ENCODE peak calls at places on chromosomes 11 and 22, in ten cellular contexts. One of them, this sample, is unnamed.

GRCh38 chr22:28029962-28030361 is 110.9 kb upstream of the PITPNB start:
- DNase-seq in CD4-positive, alpha-beta T cell: no peak
- DNase-seq in Calu3: no peak
- DNase-seq in dorsolateral prefrontal cortex: no peak
- DNase-seq in PC-9: no peak
- DNase-seq in HepG2: no peak
- DNase-seq in heart left ventricle: peak
- DNase-seq in IMR-90: no peak
- DNase-seq in cardiac muscle cell: no peak
- DNase-seq in colonic mucosa: peak
- DNase-seq in this sample: no peak

GRCh38 chr11:107549954-107550285 is 15.6 kb downstream of the ALKBH8 start:
- DNase-seq in CD4-positive, alpha-beta T cell: no peak
- DNase-seq in Calu3: no peak
- DNase-seq in dorsolateral prefrontal cortex: no peak
- DNase-seq in PC-9: no peak
- DNase-seq in HepG2: no peak
- DNase-seq in heart left ventricle: no peak
- DNase-seq in IMR-90: no peak
- DNase-seq in cardiac muscle cell: no peak
- DNase-seq in colonic mucosa: no peak
- DNase-seq in this sample: no peak

GRCh38 chr11:128407962-128408361 is 179.4 kb downstream of the ETS1 start:
- DNase-seq in CD4-positive, alpha-beta T cell: no peak
- DNase-seq in Calu3: no peak
- DNase-seq in dorsolateral prefrontal cortex: no peak
- DNase-seq in PC-9: peak
- DNase-seq in HepG2: no peak
- DNase-seq in heart left ventricle: no peak
- DNase-seq in IMR-90: peak
- DNase-seq in cardiac muscle cell: peak
- DNase-seq in colonic mucosa: no peak
- DNase-seq in this sample: no peak

GRCh38 chr11:14213006-14213405 is 146.0 kb downstream of the RRAS2 start:
- DNase-seq in CD4-positive, alpha-beta T cell: no peak
- DNase-seq in Calu3: no peak
- DNase-seq in dorsolateral prefrontal cortex: no peak
- DNase-seq in PC-9: no peak
- DNase-seq in HepG2: no peak
- DNase-seq in heart left ventricle: no peak
- DNase-seq in IMR-90: no peak
- DNase-seq in cardiac muscle cell: no peak
- DNase-seq in colonic mucosa: no peak
- DNase-seq in this sample: no peak

GRCh38 chr11:86469491-86470388 is 95.1 kb downstream of the CCDC81 start:
- DNase-seq in CD4-positive, alpha-beta T cell: no peak
- DNase-seq in Calu3: no peak
- DNase-seq in dorsolateral prefrontal cortex: no peak
- DNase-seq in PC-9: peak
- DNase-seq in HepG2: peak
- DNase-seq in heart left ventricle: peak
- DNase-seq in IMR-90: no peak
- DNase-seq in cardiac muscle cell: peak
- DNase-seq in colonic mucosa: no peak
- DNase-seq in this sample: no peak

GRCh38 chr22:24580276-24580675 is 12.6 kb downstream of the LRRC75B start:
- DNase-seq in CD4-positive, alpha-beta T cell: no peak
- DNase-seq in Calu3: no peak
- DNase-seq in dorsolateral prefrontal cortex: no peak
- DNase-seq in PC-9: peak
- DNase-seq in HepG2: no peak
- DNase-seq in heart left ventricle: no peak
- DNase-seq in IMR-90: peak
- DNase-seq in cardiac muscle cell: peak
- DNase-seq in colonic mucosa: no peak
- DNase-seq in this sample: no peak

GRCh38 chr22:23898006-23898974 is 4.1 kb downstream of the MIF start:
- DNase-seq in CD4-positive, alpha-beta T cell: no peak
- DNase-seq in Calu3: no peak
- DNase-seq in dorsolateral prefrontal cortex: no peak
- DNase-seq in PC-9: peak
- DNase-seq in HepG2: no peak
- DNase-seq in heart left ventricle: no peak
- DNase-seq in IMR-90: no peak
- DNase-seq in cardiac muscle cell: no peak
- DNase-seq in colonic mucosa: no peak
- DNase-seq in this sample: no peak

GRCh38 chr11:1128333-1129142 is 29.2 kb upstream of the MUC5AC start:
- DNase-seq in CD4-positive, alpha-beta T cell: no peak
- DNase-seq in Calu3: peak
- DNase-seq in dorsolateral prefrontal cortex: no peak
- DNase-seq in PC-9: no peak
- DNase-seq in HepG2: no peak
- DNase-seq in heart left ventricle: no peak
- DNase-seq in IMR-90: no peak
- DNase-seq in cardiac muscle cell: no peak
- DNase-seq in colonic mucosa: no peak
- DNase-seq in this sample: no peak

DNA sequence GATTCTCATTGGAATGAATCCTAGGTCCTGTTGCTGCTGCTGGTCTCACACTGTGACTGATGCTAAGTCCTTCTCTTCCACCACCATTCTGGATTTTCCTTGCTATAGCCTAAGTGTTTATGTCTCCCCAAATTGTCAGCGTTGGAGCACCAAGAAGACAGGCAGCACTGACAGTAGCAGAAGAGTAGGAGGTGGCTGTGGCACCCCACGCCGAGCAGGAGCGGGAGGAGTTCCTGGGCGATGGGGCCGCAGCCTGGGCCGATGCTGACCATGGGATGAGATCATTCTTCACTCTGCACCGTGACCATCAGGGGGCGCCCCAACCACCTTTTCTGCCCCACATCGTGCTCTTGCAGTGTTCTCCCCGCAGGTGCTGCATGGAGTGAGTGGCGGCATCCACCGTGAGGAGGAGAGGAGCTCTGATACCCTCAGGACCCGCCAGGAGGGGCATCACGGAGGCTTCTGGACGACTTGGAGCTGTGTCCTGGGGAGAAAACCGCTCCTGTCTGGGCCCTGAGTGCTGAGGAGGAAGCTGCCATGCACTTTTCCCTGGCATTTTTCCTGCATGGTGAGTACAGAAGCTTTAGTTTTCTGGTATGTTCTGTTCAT is 57.0 kb downstream of the LRRC74B start:
- DNase-seq in CD4-positive, alpha-beta T cell: peak
- DNase-seq in Calu3: peak
- DNase-seq in dorsolateral prefrontal cortex: peak
- DNase-seq in PC-9: peak
- DNase-seq in HepG2: peak
- DNase-seq in heart left ventricle: peak
- DNase-seq in IMR-90: peak
- DNase-seq in cardiac muscle cell: peak
- DNase-seq in colonic mucosa: peak
- DNase-seq in this sample: peak
- TF ChIP-seq CTCF in CD4-positive, alpha-beta T cell: peak
- TF ChIP-seq CTCF in Calu3: peak
- TF ChIP-seq CTCF in dorsolateral prefrontal cortex: peak
- TF ChIP-seq CTCF in PC-9: peak
- TF ChIP-seq CTCF in HepG2: peak
- TF ChIP-seq CTCF in heart left ventricle: peak
- TF ChIP-seq CTCF in IMR-90: peak
- TF ChIP-seq CTCF in cardiac muscle cell: peak
- TF ChIP-seq CTCF in colonic mucosa: peak
- TF ChIP-seq CTCF in this sample: peak

GRCh38 chr11:35486934-35487333 is 38.5 kb downstream of the PAMR1 start:
- DNase-seq in CD4-positive, alpha-beta T cell: no peak
- DNase-seq in Calu3: no peak
- DNase-seq in dorsolateral prefrontal cortex: no peak
- DNase-seq in PC-9: no peak
- DNase-seq in HepG2: no peak
- DNase-seq in heart left ventricle: no peak
- DNase-seq in IMR-90: no peak
- DNase-seq in cardiac muscle cell: no peak
- DNase-seq in colonic mucosa: no peak
- DNase-seq in this sample: no peak

GRCh38 chr11:35488117-35488516 is 37.3 kb downstream of the PAMR1 start:
- DNase-seq in CD4-positive, alpha-beta T cell: no peak
- DNase-seq in Calu3: no peak
- DNase-seq in dorsolateral prefrontal cortex: no peak
- DNase-seq in PC-9: no peak
- DNase-seq in HepG2: no peak
- DNase-seq in heart left ventricle: no peak
- DNase-seq in IMR-90: peak
- DNase-seq in cardiac muscle cell: peak
- DNase-seq in colonic mucosa: no peak
- DNase-seq in this sample: no peak

GRCh38 chr11:35485656-35486318 is 39.6 kb downstream of the PAMR1 start:
- DNase-seq in CD4-positive, alpha-beta T cell: peak
- DNase-seq in Calu3: peak
- DNase-seq in dorsolateral prefrontal cortex: peak
- DNase-seq in PC-9: peak
- DNase-seq in HepG2: peak
- DNase-seq in heart left ventricle: peak
- DNase-seq in IMR-90: peak
- DNase-seq in cardiac muscle cell: peak
- DNase-seq in colonic mucosa: peak
- DNase-seq in this sample: peak

GRCh38 chr11:35486446-35486845 is 39.0 kb downstream of the PAMR1 start:
- DNase-seq in CD4-positive, alpha-beta T cell: no peak
- DNase-seq in Calu3: no peak
- DNase-seq in dorsolateral prefrontal cortex: no peak
- DNase-seq in PC-9: no peak
- DNase-seq in HepG2: no peak
- DNase-seq in heart left ventricle: no peak
- DNase-seq in IMR-90: no peak
- DNase-seq in cardiac muscle cell: no peak
- DNase-seq in colonic mucosa: no peak
- DNase-seq in this sample: no peak

DNA sequence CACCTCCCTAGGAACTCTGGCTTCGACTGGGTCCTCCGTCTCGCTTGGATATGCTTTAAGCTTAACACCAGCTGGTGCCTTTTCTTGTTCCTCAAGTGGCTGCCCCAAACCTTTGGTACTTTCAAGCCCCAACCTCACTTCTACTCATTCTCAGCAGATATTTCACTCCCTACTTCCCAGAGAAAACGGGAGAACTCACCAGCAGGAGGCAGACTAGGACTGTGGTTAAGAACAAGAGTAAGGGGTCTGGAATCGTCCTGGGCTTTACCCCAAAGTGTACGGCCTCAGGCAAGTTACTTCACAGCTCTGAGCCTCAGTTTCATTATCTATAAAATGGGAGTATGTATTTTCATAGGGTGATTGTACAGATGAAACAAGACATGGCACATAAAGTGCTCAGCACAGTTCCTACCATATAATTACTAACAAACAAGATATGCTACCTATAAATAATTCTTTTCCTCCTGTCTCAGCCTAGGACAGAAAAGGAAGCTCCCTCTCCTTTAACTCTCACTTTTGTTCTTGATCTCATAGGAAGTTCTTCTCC is 37.8 kb downstream of the PAMR1 start:
- DNase-seq in CD4-positive, alpha-beta T cell: no peak
- DNase-seq in Calu3: peak
- DNase-seq in dorsolateral prefrontal cortex: no peak
- DNase-seq in PC-9: no peak
- DNase-seq in HepG2: peak
- DNase-seq in heart left ventricle: peak
- DNase-seq in IMR-90: peak
- DNase-seq in cardiac muscle cell: peak
- DNase-seq in colonic mucosa: peak
- DNase-seq in this sample: peak
- TF ChIP-seq CTCF in CD4-positive, alpha-beta T cell: no peak
- TF ChIP-seq CTCF in Calu3: peak
- TF ChIP-seq CTCF in dorsolateral prefrontal cortex: peak
- TF ChIP-seq CTCF in PC-9: peak
- TF ChIP-seq CTCF in HepG2: peak
- TF ChIP-seq CTCF in heart left ventricle: peak
- TF ChIP-seq CTCF in IMR-90: peak
- TF ChIP-seq CTCF in cardiac muscle cell: peak
- TF ChIP-seq CTCF in colonic mucosa: no peak
- TF ChIP-seq CTCF in this sample: peak

GRCh38 chr11:29260939-29261705 is 755.7 kb downstream of the KCNA4 start:
- DNase-seq in CD4-positive, alpha-beta T cell: no peak
- DNase-seq in Calu3: peak
- DNase-seq in dorsolateral prefrontal cortex: no peak
- DNase-seq in PC-9: peak
- DNase-seq in HepG2: peak
- DNase-seq in heart left ventricle: no peak
- DNase-seq in IMR-90: peak
- DNase-seq in cardiac muscle cell: no peak
- DNase-seq in colonic mucosa: no peak
- DNase-seq in this sample: no peak
- TF ChIP-seq CTCF in CD4-positive, alpha-beta T cell: no peak
- TF ChIP-seq CTCF in Calu3: no peak
- TF ChIP-seq CTCF in dorsolateral prefrontal cortex: no peak
- TF ChIP-seq CTCF in PC-9: no peak
- TF ChIP-seq CTCF in HepG2: peak
- TF ChIP-seq CTCF in heart left ventricle: no peak
- TF ChIP-seq CTCF in IMR-90: peak
- TF ChIP-seq CTCF in cardiac muscle cell: no peak
- TF ChIP-seq CTCF in colonic mucosa: no peak
- TF ChIP-seq CTCF in this sample: no peak

GRCh38 chr11:82757660-82758301 is 24.1 kb upstream of the FAM181B start:
- DNase-seq in CD4-positive, alpha-beta T cell: no peak
- DNase-seq in Calu3: no peak
- DNase-seq in dorsolateral prefrontal cortex: no peak
- DNase-seq in PC-9: no peak
- DNase-seq in HepG2: no peak
- DNase-seq in heart left ventricle: no peak
- DNase-seq in IMR-90: no peak
- DNase-seq in cardiac muscle cell: no peak
- DNase-seq in colonic mucosa: no peak
- DNase-seq in this sample: no peak

GRCh38 chr11:82763167-82763566 is 29.5 kb upstream of the FAM181B start:
- DNase-seq in CD4-positive, alpha-beta T cell: no peak
- DNase-seq in Calu3: no peak
- DNase-seq in dorsolateral prefrontal cortex: no peak
- DNase-seq in PC-9: no peak
- DNase-seq in HepG2: no peak
- DNase-seq in heart left ventricle: no peak
- DNase-seq in IMR-90: no peak
- DNase-seq in cardiac muscle cell: no peak
- DNase-seq in colonic mucosa: no peak
- DNase-seq in this sample: no peak

GRCh38 chr11:82756765-82757650 is 23.3 kb upstream of the FAM181B start:
- DNase-seq in CD4-positive, alpha-beta T cell: no peak
- DNase-seq in Calu3: no peak
- DNase-seq in dorsolateral prefrontal cortex: no peak
- DNase-seq in PC-9: no peak
- DNase-seq in HepG2: no peak
- DNase-seq in heart left ventricle: no peak
- DNase-seq in IMR-90: no peak
- DNase-seq in cardiac muscle cell: no peak
- DNase-seq in colonic mucosa: no peak
- DNase-seq in this sample: no peak

GRCh38 chr11:82754410-82754809 is 20.7 kb upstream of the FAM181B start:
- DNase-seq in CD4-positive, alpha-beta T cell: no peak
- DNase-seq in Calu3: no peak
- DNase-seq in dorsolateral prefrontal cortex: no peak
- DNase-seq in PC-9: no peak
- DNase-seq in HepG2: no peak
- DNase-seq in heart left ventricle: no peak
- DNase-seq in IMR-90: no peak
- DNase-seq in cardiac muscle cell: no peak
- DNase-seq in colonic mucosa: no peak
- DNase-seq in this sample: no peak

DNA sequence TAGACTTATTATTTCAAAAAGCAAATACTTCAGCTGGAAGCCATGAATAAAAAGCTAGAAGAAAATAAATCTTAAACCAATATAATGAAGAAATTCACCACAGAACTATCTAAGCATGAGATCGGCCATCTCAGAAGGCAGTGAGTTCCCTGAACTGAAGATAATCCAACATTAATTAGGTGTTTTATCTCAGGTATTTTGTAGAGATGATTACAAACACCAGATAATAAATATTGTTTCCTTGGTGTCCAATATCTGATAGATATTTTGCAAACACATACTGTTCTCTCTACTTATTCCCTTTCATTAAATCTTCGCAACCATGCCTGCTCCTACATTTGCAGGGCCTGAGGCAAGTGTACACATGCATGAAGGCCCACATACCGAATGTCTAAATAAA is 26.0 kb upstream of the FAM181B start:
- DNase-seq in CD4-positive, alpha-beta T cell: no peak
- DNase-seq in Calu3: no peak
- DNase-seq in dorsolateral prefrontal cortex: no peak
- DNase-seq in PC-9: no peak
- DNase-seq in HepG2: no peak
- DNase-seq in heart left ventricle: no peak
- DNase-seq in IMR-90: no peak
- DNase-seq in cardiac muscle cell: no peak
- DNase-seq in colonic mucosa: no peak
- DNase-seq in this sample: no peak
- TF ChIP-seq CTCF in CD4-positive, alpha-beta T cell: no peak
- TF ChIP-seq CTCF in Calu3: no peak
- TF ChIP-seq CTCF in dorsolateral prefrontal cortex: no peak
- TF ChIP-seq CTCF in PC-9: no peak
- TF ChIP-seq CTCF in HepG2: no peak
- TF ChIP-seq CTCF in heart left ventricle: no peak
- TF ChIP-seq CTCF in IMR-90: no peak
- TF ChIP-seq CTCF in cardiac muscle cell: no peak
- TF ChIP-seq CTCF in colonic mucosa: no peak
- TF ChIP-seq CTCF in this sample: no peak